ENCODE peak calls at places on chromosomes 11 and 22, in ten cellular contexts. F is K562; H is fibroblast of the conjunctiva; I is cardiac muscle cell; V is EH; X is naive thymus-derived CD4-positive, alpha-beta T cell; O is ecto neural progenitor cell; Y is AG04450; M is activated T-cell treated with anti-CD3 and anti-CD28 coated beads, Interleukin-2, amount 50 U/mL, for 48 hours; W is activated CD4-positive, alpha-beta T cell treated with anti-CD3 and anti-CD28 coated beads, Interleukin-2, amount 50 U/mL, for 1 hour. N is an unnamed sample.

GRCh38 chr11:63914896-63915681 is 1.9 kb downstream of the RCOR2 start:
- DNase-seq in F (no peak), H (no peak), I (peak), V (no peak), X (no peak), O (no peak), Y (no peak), M (no peak), W (no peak), N (no peak)

GRCh38 chr11:59012942-59013256 is 73.2 kb upstream of the GLYATL1B start:
- DNase-seq in F (no peak), H (no peak), I (no peak), V (no peak), X (no peak), O (no peak), Y (no peak), M (no peak), W (no peak), N (no peak)

GRCh38 chr11:105861225-105861624 is 160.8 kb downstream of the MSANTD4 start:
- DNase-seq in F (no peak), H (no peak), I (peak), V (no peak), X (no peak), O (no peak), Y (no peak), M (no peak), W (no peak), N (no peak)

GRCh38 chr11:75204012-75204674 is 36.4 kb upstream of the TPBGL start:
- DNase-seq in F (no peak), H (no peak), I (no peak), V (no peak), X (no peak), O (no peak), Y (no peak), M (no peak), W (no peak), N (no peak)

GRCh38 chr11:19869946-19870589 is 157.4 kb downstream of the NAV2 start:
- DNase-seq in F (no peak), H (no peak), I (no peak), V (no peak), X (no peak), O (no peak), Y (no peak), M (no peak), W (no peak), N (no peak)

GRCh38 chr11:38100836-38101235 is 1502.8 kb upstream of the RAG2 start:
- DNase-seq in F (no peak), H (no peak), I (no peak), V (no peak), X (no peak), O (no peak), Y (no peak), M (no peak), W (no peak), N (no peak)

GRCh38 chr22:30305906-30306628 is 16.8 kb upstream of the CASTOR1 start:
- DNase-seq in F (no peak), H (no peak), I (no peak), V (no peak), X (peak), O (no peak), Y (no peak), M (no peak), W (no peak), N (no peak)

GRCh38 chr11:22244986-22245592 is 52.2 kb downstream of the ANO5 start:
- DNase-seq in F (peak), H (peak), I (peak), V (peak), X (peak), O (peak), Y (peak), M (peak), W (peak), N (peak)

GRCh38 chr11:121534131-121535093 is 81.6 kb upstream of the SORL1-AS1 start:
- DNase-seq in F (no peak), H (peak), I (peak), V (peak), X (no peak), O (no peak), Y (no peak), M (no peak), W (no peak), N (no peak)

GRCh38 chr11:69111578-69112247 is 44.0 kb upstream of the SMIM38 start:
- DNase-seq in F (no peak), H (no peak), I (no peak), V (no peak), X (no peak), O (no peak), Y (no peak), M (no peak), W (no peak), N (no peak)

GRCh38 chr11:70768346-70769095 is 370.2 kb downstream of the CTTN start:
- DNase-seq in F (no peak), H (no peak), I (no peak), V (no peak), X (no peak), O (no peak), Y (no peak), M (no peak), W (no peak), N (no peak)

GRCh38 chr11:108324587-108324986 is 101.7 kb downstream of the ATM start:
- DNase-seq in F (no peak), H (no peak), I (peak), V (peak), X (no peak), O (no peak), Y (no peak), M (no peak), W (no peak), N (no peak)

GRCh38 chr22:42928969-42929837 is 72.1 kb upstream of the ARFGAP3 start:
- DNase-seq in F (no peak), H (no peak), I (peak), V (no peak), X (no peak), O (no peak), Y (no peak), M (no peak), W (no peak), N (no peak)

GRCh38 chr11:77082838-77083552 is 16.2 kb downstream of the CAPN5 start:
- DNase-seq in F (no peak), H (no peak), I (peak), V (peak), X (peak), O (no peak), Y (no peak), M (peak), W (peak), N (peak)

GRCh38 chr11:77183421-77183984 is 55.5 kb downstream of the MYO7A start:
- DNase-seq in F (no peak), H (no peak), I (no peak), V (no peak), X (no peak), O (no peak), Y (no peak), M (no peak), W (no peak), N (no peak)

GRCh38 chr11:128424867-128425285 is 162.5 kb downstream of the ETS1 start:
- DNase-seq in F (no peak), H (no peak), I (peak), V (no peak), X (no peak), O (no peak), Y (no peak), M (no peak), W (no peak), N (no peak)

GRCh38 chr11:68030318-68031135 is at the start of gene NDUFS8:
- DNase-seq in F (peak), H (peak), I (peak), V (peak), X (peak), O (peak), Y (peak), M (peak), W (peak), N (peak)

GRCh38 chr11:34975482-34975881 is 59.1 kb downstream of the PDHX start:
- DNase-seq in F (no peak), H (no peak), I (no peak), V (no peak), X (no peak), O (no peak), Y (no peak), M (no peak), W (no peak), N (no peak)

GRCh38 chr11:3195251-3196160 is 23.1 kb downstream of the MRGPRG start:
- DNase-seq in F (no peak), H (no peak), I (peak), V (peak), X (no peak), O (no peak), Y (no peak), M (no peak), W (no peak), N (no peak)

GRCh38 chr11:78564037-78564888 is 10.4 kb downstream of the NARS2 start:
- DNase-seq in F (peak), H (peak), I (peak), V (peak), X (peak), O (no peak), Y (peak), M (peak), W (peak), N (peak)

GRCh38 chr22:18126606-18127005 is 16.0 kb downstream of the TUBA8 start:
- DNase-seq in F (no peak), H (no peak), I (no peak), V (no peak), X (no peak), O (no peak), Y (no peak), M (no peak), W (no peak), N (no peak)

GRCh38 chr22:18950141-18950540 is 14.0 kb upstream of the PRODH start:
- DNase-seq in F (no peak), H (no peak), I (no peak), V (no peak), X (no peak), O (no peak), Y (no peak), M (no peak), W (no peak), N (no peak)

GRCh38 chr11:108233277-108233945 is 10.5 kb downstream of the ATM start:
- DNase-seq in F (no peak), H (no peak), I (no peak), V (no peak), X (no peak), O (no peak), Y (no peak), M (no peak), W (no peak), N (no peak)

GRCh38 chr11:93020248-93021088 is 51.0 kb downstream of the MTNR1B start:
- DNase-seq in F (no peak), H (peak), I (peak), V (peak), X (no peak), O (no peak), Y (peak), M (no peak), W (no peak), N (no peak)

GRCh38 chr11:12184696-12185095 is 74.3 kb downstream of the MICAL2 start:
- DNase-seq in F (no peak), H (no peak), I (no peak), V (peak), X (no peak), O (no peak), Y (no peak), M (peak), W (no peak), N (no peak)

GRCh38 chr11:59187587-59187986 is 15.7 kb downstream of the DTX4 start:
- DNase-seq in F (no peak), H (no peak), I (peak), V (peak), X (no peak), O (peak), Y (peak), M (no peak), W (no peak), N (no peak)